ENCODE peak calls at places on chromosome 17, in six cellular contexts. X is NCI-H748 treated with DMSO at 0.1 percent for 48 hours, W is NCI-H1105 treated with DMSO at 0.1 percent for 48 hours, S is HFFc6, U is iPS DF 6.9, K is activated T-cell treated with anti-CD3 and anti-CD28 coated beads for 24 hours. F is an unnamed sample.

GRCh38 chr17:10737168-10737622 is 7.4 kb upstream of the TMEM220 start:
- DNase-seq in U (no peak), X (peak), W (peak), S (peak), K (peak), F (peak)

GRCh38 chr17:46763416-46763815 is 55.1 kb downstream of the WNT3 start:
- DNase-seq in X (no peak), K (no peak), W (no peak), U (no peak), S (no peak), F (no peak)

GRCh38 chr17:63173903-63174302 is 207.9 kb downstream of the TANC2 start:
- DNase-seq in X (no peak), U (no peak), K (no peak), W (no peak), S (no peak), F (no peak)

GRCh38 chr17:41231731-41232130 is 518 bp upstream of the KRTAP9-3 start:
- DNase-seq in S (no peak), K (no peak), W (no peak), X (no peak), U (no peak), F (no peak)

GRCh38 chr17:74603746-74604145 is 11.7 kb upstream of the CD300LD start:
- DNase-seq in U (no peak), K (no peak), W (no peak), S (no peak), X (no peak), F (no peak)

GRCh38 chr17:7650509-7651096 is at the start of gene ATP1B2:
- DNase-seq in W (peak), X (peak), U (peak), S (no peak), K (peak), F (peak)

GRCh38 chr17:58667934-58668597 is 23.8 kb downstream of the TEX14 start:
- DNase-seq in U (no peak), S (peak), X (no peak), K (no peak), W (no peak), F (no peak)

GRCh38 chr17:44193326-44194084 is 6.2 kb downstream of the ATXN7L3 start:
- DNase-seq in S (no peak), K (no peak), W (no peak), U (no peak), X (no peak), F (no peak)

GRCh38 chr17:74761931-74762330 is 13.5 kb downstream of the NHERF1 start:
- DNase-seq in K (no peak), S (no peak), W (no peak), X (no peak), U (no peak), F (no peak)

GRCh38 chr17:60065867-60066266 is 12.9 kb downstream of the HEATR6 start:
- DNase-seq in W (no peak), U (no peak), S (peak), X (no peak), K (no peak), F (no peak)

GRCh38 chr17:27569257-27569722 is 61.7 kb upstream of the LGALS9 start:
- DNase-seq in K (peak), S (no peak), W (no peak), U (peak), X (no peak), F (no peak)

GRCh38 chr17:37506678-37507077 is 17.0 kb downstream of the DUSP14 start:
- DNase-seq in K (no peak), X (no peak), S (peak), W (no peak), U (no peak), F (no peak)

F was measured in NCI-H2171.